ENCODE peak calls at places on chromosome 10, in eight cellular contexts. D, U, E, O, K, Q, S and I are unnamed samples.

GRCh38 chr10:29470355-29470705 is 164.4 kb downstream of the SVIL start:
- DNase-seq in D (no peak), U (no peak), E (peak), O (no peak), K (no peak), Q (peak), S (peak), I (no peak)

GRCh38 chr10:103281753-103282152 is 4.8 kb downstream of the INA start:
- DNase-seq in D (no peak), U (peak), E (peak), O (peak), K (no peak), Q (no peak), S (peak), I (no peak)

GRCh38 chr10:70482982-70483760 is 4.6 kb downstream of the PALD1 start:
- DNase-seq in D (no peak), U (no peak), E (peak), O (no peak), K (no peak), Q (no peak), S (no peak), I (no peak)

GRCh38 chr10:112741830-112742402 is 208.1 kb upstream of the TCF7L2 start:
- DNase-seq in D (no peak), U (no peak), E (no peak), O (no peak), K (no peak), Q (no peak), S (peak), I (no peak)

GRCh38 chr10:109886788-109887155 is 36.5 kb downstream of the XPNPEP1 start:
- DNase-seq in D (no peak), U (peak), E (no peak), O (no peak), K (no peak), Q (no peak), S (no peak), I (no peak)

GRCh38 chr10:32256613-32257437 is 90.1 kb downstream of the EPC1 start:
- DNase-seq in D (peak), U (peak), E (peak), O (peak), K (no peak), Q (no peak), S (peak), I (peak)

GRCh38 chr10:101512741-101513140 is 75.3 kb downstream of the POLL start:
- DNase-seq in D (no peak), U (peak), E (no peak), O (peak), K (no peak), Q (no peak), S (no peak), I (no peak)

GRCh38 chr10:88216976-88217375 is 353.6 kb downstream of the PTEN start:
- DNase-seq in D (no peak), U (no peak), E (no peak), O (no peak), K (no peak), Q (no peak), S (no peak), I (no peak)

GRCh38 chr10:89981891-89982290 is 280.5 kb downstream of the KIF20B start:
- DNase-seq in D (no peak), U (no peak), E (no peak), O (peak), K (no peak), Q (no peak), S (no peak), I (no peak)

GRCh38 chr10:125000366-125001312 is 58.7 kb downstream of the ZRANB1 start:
- DNase-seq in D (no peak), U (peak), E (peak), O (no peak), K (no peak), Q (peak), S (no peak), I (peak)

GRCh38 chr10:60708666-60709065 is 69.6 kb upstream of the CDK1 start:
- DNase-seq in D (no peak), U (no peak), E (no peak), O (no peak), K (no peak), Q (no peak), S (no peak), I (no peak)

GRCh38 chr10:124619195-124619594 is 125.0 kb downstream of the FAM53B start:
- DNase-seq in D (peak), U (peak), E (no peak), O (no peak), K (no peak), Q (peak), S (no peak), I (peak)

GRCh38 chr10:78203915-78204818 is 170.5 kb downstream of the RPS24 start:
- DNase-seq in D (no peak), U (no peak), E (no peak), O (peak), K (no peak), Q (no peak), S (peak), I (peak)

GRCh38 chr10:113752553-113752952 is 1.1 kb downstream of the PLEKHS1 start:
- DNase-seq in D (no peak), U (no peak), E (no peak), O (no peak), K (no peak), Q (no peak), S (no peak), I (no peak)

GRCh38 chr10:72250666-72251065 is 23.1 kb upstream of the DDIT4 start:
- DNase-seq in D (no peak), U (peak), E (no peak), O (peak), K (no peak), Q (no peak), S (peak), I (peak)

GRCh38 chr10:69888882-69889584 is 87.3 kb downstream of the COL13A1 start:
- DNase-seq in D (no peak), U (no peak), E (no peak), O (no peak), K (no peak), Q (no peak), S (no peak), I (peak)

GRCh38 chr10:113291413-113291812 is 261.4 kb upstream of the HABP2 start:
- DNase-seq in D (no peak), U (no peak), E (no peak), O (no peak), K (no peak), Q (no peak), S (no peak), I (no peak)

GRCh38 chr10:90893190-90893589 is 21.4 kb downstream of the RPP30 start:
- DNase-seq in D (no peak), U (no peak), E (no peak), O (no peak), K (no peak), Q (no peak), S (no peak), I (no peak)

GRCh38 chr10:47401874-47402645 is 18.0 kb upstream of the ZNF488 start:
- DNase-seq in D (no peak), U (no peak), E (no peak), O (no peak), K (no peak), Q (no peak), S (no peak), I (no peak)

GRCh38 chr10:72794260-72794659 is 99.3 kb upstream of the OIT3 start:
- DNase-seq in D (no peak), U (peak), E (no peak), O (peak), K (no peak), Q (no peak), S (no peak), I (peak)

GRCh38 chr10:6036861-6037321 is 25.3 kb downstream of the IL2RA start:
- DNase-seq in D (no peak), U (no peak), E (no peak), O (no peak), K (no peak), Q (peak), S (no peak), I (no peak)

GRCh38 chr10:25017247-25017590 is 807 bp downstream of the THNSL1 start:
- DNase-seq in D (no peak), U (peak), E (peak), O (no peak), K (no peak), Q (no peak), S (peak), I (no peak)

GRCh38 chr10:110547139-110547761 is 20.2 kb upstream of the SMC3 start:
- DNase-seq in D (no peak), U (peak), E (peak), O (peak), K (no peak), Q (no peak), S (peak), I (no peak)

GRCh38 chr10:34864156-34865075 is 49.3 kb upstream of the PARD3 start:
- DNase-seq in D (no peak), U (no peak), E (no peak), O (peak), K (no peak), Q (no peak), S (no peak), I (no peak)

GRCh38 chr10:14416308-14416700 is 85.6 kb upstream of the FRMD4A start:
- DNase-seq in D (no peak), U (no peak), E (no peak), O (peak), K (no peak), Q (no peak), S (peak), I (no peak)

GRCh38 chr10:132407846-132408278 is 10.9 kb downstream of the PWWP2B start:
- DNase-seq in D (no peak), U (peak), E (peak), O (peak), K (no peak), Q (peak), S (peak), I (peak)

GRCh38 chr10:43212043-43212721 is 54.7 kb downstream of the RASGEF1A start:
- DNase-seq in D (no peak), U (no peak), E (no peak), O (no peak), K (no peak), Q (peak), S (no peak), I (peak)

GRCh38 chr10:79608505-79609375 is 2.0 kb upstream of the SFTPA1 start:
- DNase-seq in D (no peak), U (peak), E (peak), O (peak), K (no peak), Q (peak), S (peak), I (no peak)

GRCh38 chr10:127278001-127278400 is 81.6 kb upstream of the INSYN2A start:
- DNase-seq in D (no peak), U (peak), E (no peak), O (no peak), K (peak), Q (no peak), S (no peak), I (no peak)

GRCh38 chr10:29037348-29038113 is 251.3 kb upstream of the LYZL1 start:
- DNase-seq in D (no peak), U (no peak), E (no peak), O (no peak), K (no peak), Q (no peak), S (no peak), I (no peak)

GRCh38 chr10:22086730-22087364 is 83.3 kb upstream of the DNAJC1 start:
- DNase-seq in D (no peak), U (peak), E (peak), O (peak), K (peak), Q (no peak), S (peak), I (peak)

GRCh38 chr10:80163741-80164341 is 31.3 kb downstream of the PLAC9 start:
- DNase-seq in D (no peak), U (peak), E (no peak), O (peak), K (peak), Q (no peak), S (no peak), I (peak)

GRCh38 chr10:71217266-71218045 is 5.1 kb downstream of the UNC5B start:
- DNase-seq in D (no peak), U (no peak), E (peak), O (no peak), K (no peak), Q (peak), S (peak), I (no peak)

GRCh38 chr10:122503004-122503403 is 41.7 kb downstream of the HTRA1 start:
- DNase-seq in D (no peak), U (no peak), E (no peak), O (no peak), K (no peak), Q (no peak), S (no peak), I (no peak)

GRCh38 chr10:50469778-50470193 is 154.0 kb downstream of the SGMS1 start:
- DNase-seq in D (no peak), U (no peak), E (no peak), O (peak), K (no peak), Q (no peak), S (no peak), I (no peak)
- H3K4me3 ChIP-seq in D (no peak), U (no peak), E (no peak), O (no peak), K (no peak), Q (no peak), S (no peak), I (peak)

GRCh38 chr10:116743266-116744064 is 1.1 kb upstream of the HSPA12A start:
- DNase-seq in D (no peak), U (no peak), E (peak), O (no peak), K (no peak), Q (no peak), S (no peak), I (no peak)
- H3K4me3 ChIP-seq in D (no peak), U (peak), E (peak), O (no peak), K (peak), Q (peak), S (peak), I (peak)

GRCh38 chr10:99982728-99983127 is 27.0 kb downstream of the DNMBP start:
- DNase-seq in D (no peak), U (no peak), E (no peak), O (no peak), K (no peak), Q (no peak), S (no peak), I (no peak)

GRCh38 chr10:99981581-99982199 is 28.1 kb downstream of the DNMBP start:
- DNase-seq in D (no peak), U (no peak), E (no peak), O (no peak), K (no peak), Q (no peak), S (no peak), I (no peak)

GRCh38 chr10:99984201-99984600 is 25.5 kb downstream of the DNMBP start:
- DNase-seq in D (no peak), U (peak), E (no peak), O (no peak), K (no peak), Q (no peak), S (peak), I (peak)

GRCh38 chr10:99984635-99985034 is 25.1 kb downstream of the DNMBP start:
- DNase-seq in D (no peak), U (no peak), E (no peak), O (no peak), K (no peak), Q (no peak), S (no peak), I (no peak)

DNA sequence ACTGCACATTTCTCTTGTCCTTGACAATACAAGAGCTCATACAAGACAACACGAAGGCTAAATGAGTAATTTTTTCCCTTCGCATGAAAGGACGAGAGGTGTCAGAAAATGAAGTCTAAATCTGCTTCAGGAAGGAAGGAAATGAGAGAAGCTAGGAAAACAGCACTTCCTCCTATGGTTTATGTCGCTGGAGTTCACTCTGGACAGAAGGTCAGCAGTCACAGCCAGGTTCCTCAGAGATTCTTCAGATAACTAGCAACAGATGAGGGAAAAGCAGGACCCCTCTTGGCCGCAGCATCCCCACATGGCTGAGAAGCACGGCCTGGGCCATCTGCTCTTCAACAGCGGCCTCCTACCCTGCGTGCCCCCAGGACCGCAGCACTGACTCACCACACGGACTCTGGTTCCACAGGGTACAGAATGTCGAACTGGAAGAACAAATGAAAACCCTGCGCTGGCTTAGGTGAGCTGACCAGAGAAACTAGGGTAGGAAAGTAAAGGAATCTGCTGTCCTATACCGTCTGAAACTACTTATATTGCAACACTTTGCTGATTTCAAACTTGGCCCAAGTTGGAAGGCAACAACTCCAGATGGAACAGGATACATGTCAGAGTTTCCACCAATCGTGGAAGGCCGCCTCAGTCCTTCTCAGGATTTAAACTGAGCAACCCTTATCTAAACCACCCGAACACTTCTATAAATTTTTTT is 26.3 kb downstream of the DNMBP start:
- DNase-seq in D (no peak), U (peak), E (no peak), O (peak), K (no peak), Q (peak), S (peak), I (peak)
- H3K4me3 ChIP-seq in D (no peak), U (peak), E (no peak), O (peak), K (peak), Q (no peak), S (no peak), I (no peak)

GRCh38 chr10:3914702-3915101 is 129.7 kb upstream of the KLF6 start:
- DNase-seq in D (no peak), U (no peak), E (no peak), O (no peak), K (no peak), Q (no peak), S (no peak), I (no peak)

GRCh38 chr10:3909339-3909738 is 124.3 kb upstream of the KLF6 start:
- DNase-seq in D (no peak), U (no peak), E (no peak), O (no peak), K (no peak), Q (no peak), S (no peak), I (no peak)

GRCh38 chr10:3911241-3911640 is 126.2 kb upstream of the KLF6 start:
- DNase-seq in D (no peak), U (no peak), E (no peak), O (no peak), K (no peak), Q (no peak), S (no peak), I (no peak)

GRCh38 chr10:3908183-3908582 is 123.2 kb upstream of the KLF6 start:
- DNase-seq in D (no peak), U (no peak), E (no peak), O (no peak), K (no peak), Q (no peak), S (no peak), I (no peak)

GRCh38 chr10:3911713-3912442 is 126.9 kb upstream of the KLF6 start:
- DNase-seq in D (no peak), U (peak), E (no peak), O (peak), K (no peak), Q (no peak), S (no peak), I (no peak)
- H3K4me3 ChIP-seq in D (no peak), U (no peak), E (no peak), O (no peak), K (no peak), Q (no peak), S (no peak), I (no peak)